ENCODE peak calls at places on chromosomes 3 and 15, in seven cellular contexts. One of them, this sample, is unnamed.

GRCh38 chr15:60213377-60214010 is 184.3 kb downstream of the ANXA2 start:
- DNase-seq in naive thymus-derived CD8-positive, alpha-beta T cell: no peak
- DNase-seq in iris pigment epithelial cell: no peak
- DNase-seq in germinal center: no peak
- DNase-seq in GM12892: no peak
- DNase-seq in coronary artery: no peak
- DNase-seq in T-helper 2 cell: no peak
- DNase-seq in this sample: no peak

GRCh38 chr3:196274585-196274984 is 12.9 kb downstream of the PCYT1A start:
- DNase-seq in iris pigment epithelial cell: peak
- DNase-seq in GM12892: peak
- DNase-seq in coronary artery: no peak
- DNase-seq in germinal center: peak
- DNase-seq in T-helper 2 cell: no peak
- DNase-seq in naive thymus-derived CD8-positive, alpha-beta T cell: peak
- DNase-seq in this sample: peak

GRCh38 chr3:104596551-104596950 is 770.2 kb upstream of the ALCAM start:
- DNase-seq in T-helper 2 cell: no peak
- DNase-seq in coronary artery: no peak
- DNase-seq in GM12892: no peak
- DNase-seq in naive thymus-derived CD8-positive, alpha-beta T cell: no peak
- DNase-seq in iris pigment epithelial cell: peak
- DNase-seq in germinal center: peak
- DNase-seq in this sample: peak

GRCh38 chr3:98740324-98740723 is 22.8 kb upstream of the ST3GAL6 start:
- DNase-seq in germinal center: no peak
- DNase-seq in naive thymus-derived CD8-positive, alpha-beta T cell: no peak
- DNase-seq in T-helper 2 cell: no peak
- DNase-seq in GM12892: no peak
- DNase-seq in coronary artery: no peak
- DNase-seq in iris pigment epithelial cell: no peak
- DNase-seq in this sample: no peak

GRCh38 chr3:194007598-194008337 is 128.2 kb upstream of the HES1 start:
- DNase-seq in iris pigment epithelial cell: no peak
- DNase-seq in coronary artery: no peak
- DNase-seq in T-helper 2 cell: no peak
- DNase-seq in germinal center: no peak
- DNase-seq in GM12892: no peak
- DNase-seq in naive thymus-derived CD8-positive, alpha-beta T cell: no peak
- DNase-seq in this sample: no peak

GRCh38 chr15:92098869-92099268 is 245.4 kb downstream of the SLCO3A1 start:
- DNase-seq in coronary artery: no peak
- DNase-seq in germinal center: no peak
- DNase-seq in iris pigment epithelial cell: no peak
- DNase-seq in T-helper 2 cell: no peak
- DNase-seq in naive thymus-derived CD8-positive, alpha-beta T cell: no peak
- DNase-seq in GM12892: no peak
- DNase-seq in this sample: no peak

GRCh38 chr3:176359211-176359610 is 838.1 kb downstream of the TBL1XR1 start:
- DNase-seq in coronary artery: no peak
- DNase-seq in germinal center: no peak
- DNase-seq in iris pigment epithelial cell: no peak
- DNase-seq in T-helper 2 cell: no peak
- DNase-seq in naive thymus-derived CD8-positive, alpha-beta T cell: no peak
- DNase-seq in GM12892: no peak
- DNase-seq in this sample: no peak

GRCh38 chr3:31740397-31740796 is 207.7 kb downstream of the STT3B start:
- DNase-seq in coronary artery: no peak
- DNase-seq in germinal center: no peak
- DNase-seq in iris pigment epithelial cell: no peak
- DNase-seq in GM12892: no peak
- DNase-seq in T-helper 2 cell: no peak
- DNase-seq in naive thymus-derived CD8-positive, alpha-beta T cell: no peak
- DNase-seq in this sample: no peak

GRCh38 chr3:58839187-58839586 is 172.6 kb upstream of the FAM3D start:
- DNase-seq in T-helper 2 cell: no peak
- DNase-seq in GM12892: no peak
- DNase-seq in iris pigment epithelial cell: no peak
- DNase-seq in naive thymus-derived CD8-positive, alpha-beta T cell: no peak
- DNase-seq in germinal center: no peak
- DNase-seq in coronary artery: no peak
- DNase-seq in this sample: no peak

GRCh38 chr3:5791558-5791957 is 604.1 kb downstream of the EDEM1 start:
- DNase-seq in T-helper 2 cell: no peak
- DNase-seq in coronary artery: no peak
- DNase-seq in iris pigment epithelial cell: peak
- DNase-seq in naive thymus-derived CD8-positive, alpha-beta T cell: no peak
- DNase-seq in GM12892: no peak
- DNase-seq in germinal center: no peak
- DNase-seq in this sample: no peak

GRCh38 chr15:81880833-81881232 is 165.0 kb downstream of the MEX3B start:
- DNase-seq in iris pigment epithelial cell: peak
- DNase-seq in GM12892: no peak
- DNase-seq in germinal center: no peak
- DNase-seq in naive thymus-derived CD8-positive, alpha-beta T cell: no peak
- DNase-seq in coronary artery: no peak
- DNase-seq in T-helper 2 cell: no peak
- DNase-seq in this sample: peak

GRCh38 chr15:62799919-62800318 is 242.6 kb upstream of the TPM1 start:
- DNase-seq in GM12892: no peak
- DNase-seq in germinal center: no peak
- DNase-seq in T-helper 2 cell: no peak
- DNase-seq in naive thymus-derived CD8-positive, alpha-beta T cell: no peak
- DNase-seq in iris pigment epithelial cell: no peak
- DNase-seq in coronary artery: no peak
- DNase-seq in this sample: no peak

GRCh38 chr3:66372681-66373350 is 128.0 kb downstream of the LRIG1 start:
- DNase-seq in naive thymus-derived CD8-positive, alpha-beta T cell: no peak
- DNase-seq in germinal center: no peak
- DNase-seq in GM12892: no peak
- DNase-seq in iris pigment epithelial cell: peak
- DNase-seq in coronary artery: no peak
- DNase-seq in T-helper 2 cell: no peak
- DNase-seq in this sample: peak

GRCh38 chr15:82944038-82944437 is 8.5 kb downstream of the HOMER2 start:
- DNase-seq in GM12892: no peak
- DNase-seq in naive thymus-derived CD8-positive, alpha-beta T cell: no peak
- DNase-seq in coronary artery: no peak
- DNase-seq in iris pigment epithelial cell: no peak
- DNase-seq in germinal center: no peak
- DNase-seq in T-helper 2 cell: no peak
- DNase-seq in this sample: no peak

GRCh38 chr3:186083746-186084145 is 25.1 kb downstream of the ETV5 start:
- DNase-seq in T-helper 2 cell: no peak
- DNase-seq in naive thymus-derived CD8-positive, alpha-beta T cell: no peak
- DNase-seq in iris pigment epithelial cell: peak
- DNase-seq in germinal center: no peak
- DNase-seq in coronary artery: no peak
- DNase-seq in GM12892: no peak
- DNase-seq in this sample: no peak

GRCh38 chr3:41682996-41683395 is 278.9 kb downstream of the ULK4 start:
- DNase-seq in T-helper 2 cell: no peak
- DNase-seq in naive thymus-derived CD8-positive, alpha-beta T cell: no peak
- DNase-seq in GM12892: no peak
- DNase-seq in coronary artery: no peak
- DNase-seq in germinal center: no peak
- DNase-seq in iris pigment epithelial cell: peak
- DNase-seq in this sample: peak

GRCh38 chr3:45126730-45127129 is 19.4 kb downstream of the CDCP1 start:
- DNase-seq in GM12892: no peak
- DNase-seq in T-helper 2 cell: no peak
- DNase-seq in naive thymus-derived CD8-positive, alpha-beta T cell: no peak
- DNase-seq in iris pigment epithelial cell: no peak
- DNase-seq in coronary artery: no peak
- DNase-seq in germinal center: no peak
- DNase-seq in this sample: no peak

GRCh38 chr3:108222813-108223307 is 636 bp upstream of the IFT57 start:
- DNase-seq in coronary artery: no peak
- DNase-seq in iris pigment epithelial cell: peak
- DNase-seq in naive thymus-derived CD8-positive, alpha-beta T cell: no peak
- DNase-seq in T-helper 2 cell: no peak
- DNase-seq in germinal center: no peak
- DNase-seq in GM12892: no peak
- DNase-seq in this sample: peak

GRCh38 chr3:127411083-127411727 is 123.4 kb upstream of the PRR20G start:
- DNase-seq in germinal center: no peak
- DNase-seq in T-helper 2 cell: no peak
- DNase-seq in naive thymus-derived CD8-positive, alpha-beta T cell: no peak
- DNase-seq in GM12892: no peak
- DNase-seq in coronary artery: no peak
- DNase-seq in iris pigment epithelial cell: no peak
- DNase-seq in this sample: no peak

GRCh38 chr3:142888484-142889262 is at the start of gene PCOLCE2:
- DNase-seq in T-helper 2 cell: no peak
- DNase-seq in coronary artery: no peak
- DNase-seq in iris pigment epithelial cell: peak
- DNase-seq in naive thymus-derived CD8-positive, alpha-beta T cell: peak
- DNase-seq in GM12892: peak
- DNase-seq in germinal center: peak
- DNase-seq in this sample: peak

GRCh38 chr3:62659660-62660059 is 215.6 kb downstream of the CADPS start:
- DNase-seq in GM12892: no peak
- DNase-seq in naive thymus-derived CD8-positive, alpha-beta T cell: no peak
- DNase-seq in coronary artery: no peak
- DNase-seq in germinal center: peak
- DNase-seq in T-helper 2 cell: no peak
- DNase-seq in iris pigment epithelial cell: no peak
- DNase-seq in this sample: no peak

GRCh38 chr15:60044636-60045273 is 40.6 kb downstream of the FOXB1 start:
- DNase-seq in naive thymus-derived CD8-positive, alpha-beta T cell: peak
- DNase-seq in coronary artery: no peak
- DNase-seq in T-helper 2 cell: no peak
- DNase-seq in iris pigment epithelial cell: no peak
- DNase-seq in GM12892: no peak
- DNase-seq in germinal center: no peak
- DNase-seq in this sample: no peak

GRCh38 chr15:61742591-61742990 is 317.7 kb downstream of the VPS13C start:
- DNase-seq in coronary artery: no peak
- DNase-seq in T-helper 2 cell: no peak
- DNase-seq in germinal center: no peak
- DNase-seq in naive thymus-derived CD8-positive, alpha-beta T cell: no peak
- DNase-seq in iris pigment epithelial cell: no peak
- DNase-seq in GM12892: no peak
- DNase-seq in this sample: no peak

This sample was measured in ELR.